ENCODE peak calls at places on chromosomes 7 and 10, in five cellular contexts. R is type B pancreatic cell; Y is CD8-positive, alpha-beta T cell; X is transverse colon; Q is fibroblast of the aortic adventitia. A is an unnamed sample.
A peak's percentile ranks its signal among the peaks of the same experiment; 100 is the strongest.

GRCh38 chr10:8584666-8585065 is 530.2 kb downstream of the GATA3 start:
- DNase-seq in R (no peak), Y (no peak), X (no peak), Q (no peak), A (no peak)

GRCh38 chr10:120022357-120022756 is 129.8 kb downstream of the SEC23IP start:
- DNase-seq in R (no peak), Y (no peak), X (no peak), Q (no peak), A (no peak)

GRCh38 chr7:946256-946996 is 8.1 kb downstream of the ADAP1 start:
- DNase-seq in R (no peak), Y (no peak), X (peak; percentile 81), Q (no peak), A (no peak)

GRCh38 chr7:118003438-118003837 is 130.2 kb upstream of the CTTNBP2 start:
- DNase-seq in R (no peak), Y (no peak), X (no peak), Q (no peak), A (no peak)

GRCh38 chr7:43479042-43479441 is 103.9 kb upstream of the STK17A start:
- DNase-seq in R (no peak), Y (no peak), X (no peak), Q (no peak), A (no peak)

GRCh38 chr10:43125274-43125845 is 12.9 kb upstream of the CSGALNACT2 start:
- DNase-seq in R (peak; percentile 22), Y (no peak), X (no peak), Q (no peak), A (no peak)

GRCh38 chr10:101829561-101830315 is 11.5 kb upstream of the OGA start:
- DNase-seq in R (no peak), Y (peak; percentile 68), X (peak; percentile 62), Q (no peak), A (peak; percentile 67)

GRCh38 chr7:11213246-11213645 is 239.6 kb downstream of the PHF14 start:
- DNase-seq in R (no peak), Y (no peak), X (no peak), Q (no peak), A (no peak)

GRCh38 chr7:122677149-122677548 is 21.8 kb downstream of the RNF133 start:
- DNase-seq in R (no peak), Y (no peak), X (no peak), Q (no peak), A (no peak)

GRCh38 chr10:17009228-17009700 is 120.3 kb downstream of the CUBN start:
- DNase-seq in R (no peak), Y (no peak), X (no peak), Q (peak; percentile 77), A (peak; percentile 57)

GRCh38 chr7:130303551-130303950 is 10.6 kb downstream of the CPA4 start:
- DNase-seq in R (no peak), Y (no peak), X (no peak), Q (no peak), A (no peak)

GRCh38 chr7:149310113-149310836 is 48.3 kb downstream of the ZNF783 start:
- DNase-seq in R (no peak), Y (no peak), X (no peak), Q (peak; percentile 91), A (peak; percentile 91)

GRCh38 chr7:43758861-43759683 is 592 bp downstream of the BLVRA start:
- DNase-seq in R (peak; percentile 76), Y (peak; percentile 29), X (peak; percentile 32), Q (peak; percentile 40), A (peak; percentile 37)

GRCh38 chr10:17353568-17353967 is 100.8 kb downstream of the ST8SIA6 start:
- DNase-seq in R (no peak), Y (no peak), X (no peak), Q (no peak), A (peak; percentile 4)

GRCh38 chr10:78375854-78376785 is 342.5 kb downstream of the RPS24 start:
- DNase-seq in R (no peak), Y (no peak), X (no peak), Q (no peak), A (no peak)

GRCh38 chr7:50552921-50553320 is 12.3 kb downstream of the DDC start:
- DNase-seq in R (peak; percentile 70), Y (no peak), X (no peak), Q (peak; percentile 69), A (peak; percentile 77)

GRCh38 chr7:11831383-11831726 is 643 bp downstream of the THSD7A start:
- DNase-seq in R (no peak), Y (no peak), X (no peak), Q (peak; percentile 7), A (peak; percentile 39)

GRCh38 chr10:73209705-73210104 is 37.4 kb downstream of the DNAJC9 start:
- DNase-seq in R (no peak), Y (no peak), X (no peak), Q (peak; percentile 59), A (peak; percentile 59)

GRCh38 chr7:50779427-50779826 is 3.3 kb downstream of the GRB10 start:
- DNase-seq in R (no peak), Y (no peak), X (no peak), Q (no peak), A (no peak)

GRCh38 chr10:132560248-132560731 is 22.7 kb downstream of the INPP5A start:
- DNase-seq in R (no peak), Y (no peak), X (no peak), Q (peak; percentile 35), A (peak; percentile 24)

GRCh38 chr10:21174670-21175495 is 277.8 kb upstream of the NEBL start:
- DNase-seq in R (no peak), Y (no peak), X (no peak), Q (no peak), A (peak; percentile 55)

GRCh38 chr7:21923663-21924062 is 22.0 kb downstream of the CDCA7L start:
- DNase-seq in R (no peak), Y (no peak), X (no peak), Q (peak; percentile 37), A (peak; percentile 81)

GRCh38 chr10:116082762-116083161 is 190.2 kb downstream of the GFRA1 start:
- DNase-seq in R (no peak), Y (no peak), X (no peak), Q (no peak), A (no peak)

GRCh38 chr10:94092848-94093247 is 99.1 kb downstream of the PLCE1 start:
- DNase-seq in R (no peak), Y (no peak), X (no peak), Q (peak; percentile 59), A (peak; percentile 61)
- TF ChIP-seq CTCF in R (no peak), Y (no peak), X (no peak), Q (no peak), A (no peak)

GRCh38 chr10:70513848-70514309 is 35.3 kb downstream of the PALD1 start:
- DNase-seq in R (no peak), Y (no peak), X (peak; percentile 53), Q (no peak), A (peak; percentile 25)
- TF ChIP-seq CTCF in R (no peak), Y (no peak), X (no peak), Q (no peak), A (no peak)

GRCh38 chr7:32070051-32070405 is 179 bp downstream of the PDE1C start:
- DNase-seq in R (no peak), Y (no peak), X (no peak), Q (no peak), A (no peak)

GRCh38 chr7:32071466-32072091 is 1.4 kb upstream of the PDE1C start:
- DNase-seq in R (no peak), Y (no peak), X (no peak), Q (no peak), A (no peak)

GRCh38 chr7:32073533-32073932 is 3.3 kb upstream of the PDE1C start:
- DNase-seq in R (no peak), Y (no peak), X (no peak), Q (peak; percentile 26), A (no peak)

GRCh38 chr7:32070406-32071360 is at the start of gene PDE1C:
- DNase-seq in R (no peak), Y (no peak), X (no peak), Q (no peak), A (no peak)

DNA sequence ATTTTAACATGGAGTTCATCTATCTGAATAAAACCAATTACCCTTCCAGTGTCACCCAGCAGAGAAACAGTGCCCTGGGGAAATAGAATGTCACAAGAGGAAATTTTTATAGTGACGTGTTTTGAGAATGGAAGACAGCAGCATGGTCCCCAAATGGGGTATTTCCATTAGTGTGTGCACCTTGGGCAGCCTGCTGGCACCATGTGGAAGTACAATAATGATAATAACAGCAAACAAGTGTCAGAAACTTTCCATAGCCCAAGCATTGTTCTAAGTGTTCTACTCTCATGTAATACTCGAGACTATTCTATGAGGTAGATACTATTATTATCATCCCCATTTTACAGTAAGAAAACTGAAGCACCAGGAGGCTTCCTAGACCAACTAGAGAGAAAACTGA is 2.2 kb upstream of the PDE1C start:
- DNase-seq in R (no peak), Y (no peak), X (no peak), Q (no peak), A (no peak)
- TF ChIP-seq CTCF in R (peak; percentile 58), Y (no peak), X (no peak), Q (peak; percentile 8), A (no peak)

DNA sequence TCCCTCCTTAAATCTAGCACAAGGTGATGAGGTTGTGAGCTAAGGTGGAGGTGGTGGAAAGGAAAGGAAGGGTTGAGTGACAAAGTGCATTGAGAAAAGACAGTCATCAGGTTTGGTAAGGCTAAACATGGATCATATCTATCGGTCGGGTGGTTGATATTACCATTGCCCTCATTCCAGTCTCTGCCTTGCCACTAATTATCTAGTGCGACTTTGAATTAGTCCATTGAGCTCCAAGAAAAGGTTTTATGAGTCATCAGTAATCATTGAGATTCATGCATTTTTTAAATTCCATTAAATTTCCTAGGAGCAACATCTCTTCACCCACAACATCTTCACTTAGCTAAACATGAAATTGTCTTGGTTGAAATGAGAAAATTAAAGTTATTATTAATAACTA is 68.9 kb upstream of the FRMD4A start:
- DNase-seq in R (no peak), Y (no peak), X (no peak), Q (no peak), A (no peak)
- TF ChIP-seq CTCF in R (no peak), Y (no peak), X (no peak), Q (no peak), A (no peak)

DNA sequence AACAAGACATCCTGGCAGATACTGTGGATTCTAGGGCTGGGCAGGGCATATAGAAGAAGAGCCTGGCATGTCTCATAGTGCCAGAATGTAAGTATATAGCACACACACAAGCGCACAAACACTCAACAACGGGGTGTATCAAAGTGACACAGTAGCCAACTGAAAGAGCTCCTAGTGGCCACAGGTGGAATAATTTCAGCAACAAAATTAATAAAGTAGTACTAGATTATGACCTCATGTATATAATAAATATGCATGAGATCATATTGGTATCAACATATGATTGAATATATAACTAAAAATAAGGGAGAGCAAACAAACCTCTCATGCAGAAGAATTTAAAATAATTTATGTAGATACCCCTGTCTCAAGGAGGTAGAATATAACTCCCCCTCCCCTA is 72.4 kb upstream of the CXCL12 start:
- DNase-seq in R (no peak), Y (no peak), X (no peak), Q (no peak), A (no peak)
- TF ChIP-seq CTCF in R (peak; percentile 51), Y (no peak), X (no peak), Q (no peak), A (peak; percentile 36)

GRCh38 chr7:116641551-116642153 is 30.3 kb upstream of the MET start:
- DNase-seq in R (no peak), Y (no peak), X (no peak), Q (no peak), A (no peak)
- TF ChIP-seq CTCF in R (no peak), Y (no peak), X (no peak), Q (no peak), A (no peak)